ENCODE peak calls at places on chromosomes 5 and 9, in eight cellular contexts. V is Caco-2, M is cardiac muscle cell, D is mammary epithelial cell, G is SK-N-SH, T is pancreas, X is kidney epithelial cell, Q is hepatocyte. R is an unnamed sample.
A peak's percentile ranks its signal among the peaks of the same experiment; 100 is the strongest.

GRCh38 chr5:42993516-42994284 is 46.4 kb downstream of the ANXA2R start:
- DNase-seq in V (no peak), M (peak; percentile 92), D (no peak), G (no peak), T (no peak), X (no peak), Q (no peak), R (no peak)

GRCh38 chr9:136314944-136315343 is 11.1 kb upstream of the CCDC187 start:
- DNase-seq in V (no peak), M (no peak), D (no peak), G (no peak), T (no peak), X (no peak), Q (no peak), R (no peak)

GRCh38 chr9:74117731-74118130 is 379.4 kb upstream of the RORB start:
- DNase-seq in V (no peak), M (no peak), D (peak; percentile 4), G (no peak), T (no peak), X (peak; percentile 50), Q (peak; percentile 8), R (no peak)

GRCh38 chr5:1545798-1546355 is 22.1 kb upstream of the LPCAT1 start:
- DNase-seq in V (no peak), M (no peak), D (peak; percentile 79), G (no peak), T (no peak), X (peak; percentile 42), Q (no peak), R (peak; percentile 78)

GRCh38 chr9:113511856-113512761 is 48.6 kb downstream of the RGS3 start:
- DNase-seq in V (no peak), M (peak; percentile 58), D (peak; percentile 3), G (no peak), T (no peak), X (no peak), Q (no peak), R (no peak)

GRCh38 chr9:71719585-71719984 is 48.7 kb downstream of the CEMIP2 start:
- DNase-seq in V (no peak), M (peak; percentile 77), D (peak; percentile 30), G (no peak), T (peak; percentile 6), X (no peak), Q (peak; percentile 32), R (no peak)

GRCh38 chr9:76817489-76817888 is 53.3 kb downstream of the PCA3 start:
- DNase-seq in V (no peak), M (peak; percentile 38), D (peak; percentile 72), G (no peak), T (no peak), X (no peak), Q (peak; percentile 49), R (no peak)

GRCh38 chr9:77575785-77576184 is 72.3 kb downstream of the GNA14 start:
- DNase-seq in V (peak; percentile 0), M (peak; percentile 53), D (peak; percentile 6), G (no peak), T (no peak), X (no peak), Q (peak; percentile 47), R (no peak)

GRCh38 chr5:169268019-169268418 is 32.9 kb downstream of the SLIT3 start:
- DNase-seq in V (no peak), M (no peak), D (peak; percentile 55), G (no peak), T (no peak), X (no peak), Q (no peak), R (no peak)

GRCh38 chr5:169270827-169271226 is 30.1 kb downstream of the SLIT3 start:
- DNase-seq in V (no peak), M (no peak), D (no peak), G (no peak), T (no peak), X (no peak), Q (no peak), R (no peak)

GRCh38 chr5:169263591-169263990 is 37.3 kb downstream of the SLIT3 start:
- DNase-seq in V (no peak), M (peak; percentile 34), D (no peak), G (no peak), T (no peak), X (no peak), Q (no peak), R (no peak)

DNA sequence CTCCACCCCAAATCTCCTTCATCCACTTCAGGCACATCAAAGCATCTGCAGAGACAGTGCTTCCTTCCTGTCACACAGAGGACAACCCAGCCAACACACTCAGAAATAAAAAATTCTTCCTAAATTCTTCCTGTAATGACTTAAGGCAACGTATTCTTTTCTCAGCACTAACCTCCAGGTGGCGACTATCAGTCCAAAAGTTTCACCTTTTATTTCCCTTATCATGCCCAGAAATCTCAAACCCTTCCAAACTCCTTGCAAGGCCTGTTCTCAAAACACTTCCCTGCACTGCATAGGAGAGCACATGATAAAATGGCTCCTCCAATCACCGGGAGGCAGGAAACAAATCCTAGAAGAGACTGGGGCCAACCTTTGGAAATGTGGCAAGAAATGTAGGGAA is 35.1 kb downstream of the SLIT3 start:
- DNase-seq in V (no peak), M (no peak), D (peak; percentile 10), G (no peak), T (no peak), X (no peak), Q (no peak), R (no peak)
- TF ChIP-seq CTCF in V (no peak), M (no peak), D (peak; percentile 30), G (peak; percentile 36), T (no peak), X (peak; percentile 30), Q (peak; percentile 30), R (no peak)

DNA sequence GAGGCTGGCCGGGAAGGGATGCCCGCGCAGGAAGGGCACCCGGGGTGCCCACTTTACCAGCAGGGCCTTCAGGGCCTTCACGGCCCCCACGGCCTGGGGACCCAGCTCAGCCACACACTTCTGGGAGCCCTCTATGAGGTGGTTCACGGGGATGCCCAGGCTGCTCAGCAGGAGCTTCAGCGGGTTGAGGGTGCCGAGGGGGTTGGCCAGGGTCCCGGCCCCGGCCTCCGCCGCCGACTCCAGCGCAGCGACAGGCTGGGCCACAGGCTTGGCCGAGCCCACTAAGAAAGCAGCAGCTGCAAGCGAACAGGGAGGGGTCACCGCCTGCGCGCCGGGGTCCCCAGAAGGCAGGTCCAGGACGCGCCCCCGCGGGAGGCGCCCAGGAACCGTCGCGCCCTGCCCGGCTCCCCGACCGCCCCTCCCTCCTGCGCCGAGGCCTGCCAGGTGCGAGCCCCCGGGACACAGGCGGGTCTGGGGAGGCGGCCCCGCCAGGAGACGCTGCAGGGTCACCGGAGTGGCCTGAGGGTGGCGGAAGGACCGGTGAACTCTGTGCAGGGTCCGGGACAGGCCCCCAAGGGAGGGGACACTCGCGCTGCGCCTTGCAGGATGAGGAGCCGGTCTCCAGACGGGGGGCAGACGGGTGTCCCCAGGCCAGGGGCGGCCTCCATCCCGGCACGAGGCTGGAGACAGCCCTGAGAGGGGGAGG is 603 bp downstream of the SCGB3A1 start:
- DNase-seq in V (no peak), M (no peak), D (no peak), G (peak; percentile 48), T (no peak), X (no peak), Q (no peak), R (no peak)
- H3K4me3 ChIP-seq in V (no peak overlapping the region), M (peak overlapping the region; percentile 27), D (no peak overlapping the region), G (peak overlapping the region; percentile 9), T (peak overlapping the region; percentile 31), X (no peak overlapping the region), Q (no peak overlapping the region), R (peak overlapping the region; percentile 10)

DNA sequence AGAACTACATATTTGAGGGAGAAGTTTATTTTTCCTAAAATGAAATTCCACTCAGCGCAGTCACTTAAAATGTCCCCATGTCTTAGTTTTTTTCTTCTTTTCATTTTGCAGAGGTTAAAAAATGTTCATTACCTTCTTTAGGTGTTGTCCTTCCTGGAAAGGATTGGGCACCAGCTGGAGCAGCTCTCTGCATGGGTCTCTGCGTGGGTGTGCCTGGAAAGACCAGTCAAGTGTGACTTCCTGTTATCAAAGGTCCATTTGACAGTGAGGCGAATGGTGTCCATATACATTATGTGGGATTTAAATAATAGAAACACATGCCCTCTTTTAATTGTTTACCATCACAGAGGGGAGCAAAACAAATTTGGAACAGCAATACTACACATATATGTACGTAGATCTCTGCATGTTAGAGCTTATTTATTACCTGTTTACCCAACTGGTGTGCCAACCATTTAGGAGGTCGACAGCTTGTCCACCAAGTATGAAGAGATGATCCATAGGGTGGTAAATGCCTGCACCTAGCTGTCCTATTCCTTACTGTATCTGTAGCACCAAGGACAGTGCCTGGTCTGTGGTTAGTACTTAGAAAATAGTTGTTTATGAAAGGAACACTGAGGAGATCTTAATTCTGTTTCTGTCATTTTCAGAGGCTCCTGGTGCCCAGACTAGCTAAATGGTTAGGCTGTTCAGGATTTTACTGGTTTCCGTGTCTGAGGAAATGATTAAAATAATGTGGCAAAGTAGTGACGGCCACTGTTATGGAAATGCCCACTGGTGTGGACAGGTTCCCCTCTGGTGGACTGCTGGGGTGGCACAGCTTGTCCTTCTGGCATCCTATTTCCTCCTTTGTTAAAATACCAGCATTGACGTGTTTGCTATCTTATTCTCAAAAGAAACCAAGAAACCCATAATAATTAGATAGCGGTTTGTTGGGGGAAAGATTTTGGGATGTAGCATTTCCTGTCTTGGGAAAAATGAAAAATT is 200.4 kb downstream of the MAST4 start:
- DNase-seq in V (peak; percentile 5), M (peak; percentile 27), D (no peak), G (peak; percentile 16), T (no peak), X (no peak), Q (no peak), R (no peak)
- TF ChIP-seq CTCF in V (no peak), M (peak; percentile 39), D (peak; percentile 21), G (peak; percentile 30), T (no peak), X (peak; percentile 30), Q (peak; percentile 17), R (no peak)

GRCh38 chr9:126067031-126067734 is 259.4 kb upstream of the MVB12B start:
- DNase-seq in V (no peak), M (no peak), D (no peak), G (no peak), T (no peak), X (no peak), Q (no peak), R (no peak)

GRCh38 chr9:126070071-126070470 is 256.6 kb upstream of the MVB12B start:
- DNase-seq in V (no peak), M (no peak), D (no peak), G (no peak), T (no peak), X (no peak), Q (no peak), R (no peak)

GRCh38 chr9:126071076-126071750 is 255.4 kb upstream of the MVB12B start:
- DNase-seq in V (no peak), M (no peak), D (no peak), G (no peak), T (no peak), X (no peak), Q (no peak), R (no peak)

GRCh38 chr9:126068534-126069230 is 257.9 kb upstream of the MVB12B start:
- DNase-seq in V (no peak), M (no peak), D (no peak), G (no peak), T (no peak), X (no peak), Q (no peak), R (no peak)

GRCh38 chr9:126069400-126069955 is 257.2 kb upstream of the MVB12B start:
- DNase-seq in V (no peak), M (no peak), D (no peak), G (no peak), T (no peak), X (no peak), Q (no peak), R (no peak)
- H3K4me3 ChIP-seq in V (no peak overlapping the region), M (no peak overlapping the region), D (no peak overlapping the region), G (no peak overlapping the region), T (no peak overlapping the region), X (no peak overlapping the region), Q (no peak overlapping the region), R (no peak overlapping the region)

GRCh38 chr5:90264930-90265857 is 144.4 kb downstream of the CETN3 start:
- DNase-seq in V (peak; percentile 77), M (peak; percentile 79), D (peak; percentile 5), G (peak; percentile 31), T (peak; percentile 21), X (peak; percentile 21), Q (peak; percentile 85), R (peak; percentile 53)
- TF ChIP-seq CTCF in V (peak; percentile 93), M (peak; percentile 96), D (peak; percentile 96), G (peak; percentile 98), T (peak; percentile 60), X (peak; percentile 95), Q (peak; percentile 97), R (peak; percentile 76)